ENCODE peak calls at places on chromosomes 2 and 18, in nine cellular contexts. I, J, X, K, U, T, M, O and V are unnamed samples.

GRCh38 chr18:48923746-48924580 is 26.8 kb downstream of the SMAD7 start:
- DNase-seq in X (no peak), M (peak), T (no peak), K (no peak), I (peak), U (no peak), O (no peak), J (no peak), V (peak)

GRCh38 chr18:61876899-61877298 is 15.9 kb downstream of the RNF152 start:
- DNase-seq in I (no peak), J (no peak), M (no peak), X (no peak), U (no peak), T (no peak), K (no peak), O (no peak), V (no peak)

GRCh38 chr2:184326076-184326475 is 272.3 kb upstream of the ZNF804A start:
- DNase-seq in M (no peak), I (no peak), K (no peak), X (no peak), T (no peak), O (no peak), J (no peak), U (no peak), V (no peak)

GRCh38 chr2:69742170-69742952 is 427 bp downstream of the ANXA4 start:
- DNase-seq in U (no peak), X (no peak), O (no peak), I (no peak), M (no peak), J (no peak), T (no peak), K (peak), V (no peak)

GRCh38 chr18:63606526-63606925 is 19.4 kb downstream of the SERPINB13 start:
- DNase-seq in T (no peak), X (no peak), O (no peak), U (no peak), M (no peak), I (no peak), J (no peak), K (no peak), V (no peak)

GRCh38 chr2:112691761-112692370 is 29.0 kb upstream of the NT5DC4 start:
- DNase-seq in J (peak), X (no peak), U (no peak), T (no peak), O (no peak), M (no peak), K (no peak), I (no peak), V (no peak)

GRCh38 chr18:55900380-55900779 is 312.4 kb upstream of the TCF4 start:
- DNase-seq in O (no peak), T (no peak), J (no peak), X (no peak), U (no peak), K (no peak), I (no peak), M (peak), V (no peak)

GRCh38 chr2:26245810-26246209 is 1.1 kb downstream of the HADHB start:
- DNase-seq in U (no peak), X (no peak), M (peak), K (no peak), J (no peak), I (peak), T (peak), O (no peak), V (no peak)

GRCh38 chr2:168455692-168456525 is at the start of gene CERS6:
- DNase-seq in U (peak), O (peak), I (peak), J (peak), K (peak), X (peak), M (peak), T (peak), V (peak)

GRCh38 chr2:43221660-43222471 is 4.5 kb downstream of the ZFP36L2 start:
- DNase-seq in T (peak), O (no peak), U (peak), I (no peak), K (peak), X (peak), J (no peak), M (peak), V (peak)

GRCh38 chr2:529425-529824 is 147.8 kb downstream of the TMEM18 start:
- DNase-seq in J (peak), O (peak), K (peak), U (no peak), M (peak), X (no peak), T (peak), I (no peak), V (peak)